ENCODE peak calls at places on chromosomes 12 and 14, in four cellular contexts. S is SK-N-SH, K is K562, D is HepG2. H is an unnamed sample.

GRCh38 chr14:70789361-70789760 is 20.0 kb downstream of the MAP3K9 start:
- DNase-seq in S (no peak), K (no peak), D (no peak), H (no peak)

GRCh38 chr14:69356903-69357543 is 41.1 kb downstream of the ERH start:
- DNase-seq in S (no peak), K (no peak), D (peak), H (no peak)

GRCh38 chr14:39102265-39102968 is 618 bp downstream of the SEC23A start:
- DNase-seq in S (no peak), K (no peak), D (peak), H (no peak)

GRCh38 chr12:67137256-67137655 is 131.9 kb upstream of the CAND1 start:
- DNase-seq in S (no peak), K (no peak), D (no peak), H (no peak)

GRCh38 chr14:73058923-73059311 is 583 bp downstream of the RBM25 start:
- DNase-seq in S (peak), K (no peak), D (peak), H (peak)

GRCh38 chr14:73295198-73295796 is 58.0 kb downstream of the PAPLN start:
- DNase-seq in S (peak), K (peak), D (peak), H (no peak)

GRCh38 chr12:43696154-43696553 is 62.4 kb downstream of the PUS7L start:
- DNase-seq in S (no peak), K (no peak), D (no peak), H (no peak)

GRCh38 chr14:65167072-65167645 is 64.8 kb upstream of the MAX start:
- DNase-seq in S (no peak), K (no peak), D (no peak), H (no peak)

GRCh38 chr14:102530828-102531478 is 21.4 kb upstream of the ANKRD9 start:
- DNase-seq in S (no peak), K (no peak), D (no peak), H (no peak)

GRCh38 chr12:15044461-15044860 is 71.6 kb downstream of the PDE6H start:
- DNase-seq in S (no peak), K (no peak), D (no peak), H (no peak)

GRCh38 chr14:81137316-81137715 is 83.4 kb downstream of the GTF2A1 start:
- DNase-seq in S (peak), K (no peak), D (no peak), H (no peak)

GRCh38 chr12:1201886-1202285 is 210.9 kb downstream of the ERC1 start:
- DNase-seq in S (no peak), K (no peak), D (no peak), H (no peak)
- TF ChIP-seq FOXJ3 in S (no peak), K (no peak), D (no peak), H (no peak)

DNA sequence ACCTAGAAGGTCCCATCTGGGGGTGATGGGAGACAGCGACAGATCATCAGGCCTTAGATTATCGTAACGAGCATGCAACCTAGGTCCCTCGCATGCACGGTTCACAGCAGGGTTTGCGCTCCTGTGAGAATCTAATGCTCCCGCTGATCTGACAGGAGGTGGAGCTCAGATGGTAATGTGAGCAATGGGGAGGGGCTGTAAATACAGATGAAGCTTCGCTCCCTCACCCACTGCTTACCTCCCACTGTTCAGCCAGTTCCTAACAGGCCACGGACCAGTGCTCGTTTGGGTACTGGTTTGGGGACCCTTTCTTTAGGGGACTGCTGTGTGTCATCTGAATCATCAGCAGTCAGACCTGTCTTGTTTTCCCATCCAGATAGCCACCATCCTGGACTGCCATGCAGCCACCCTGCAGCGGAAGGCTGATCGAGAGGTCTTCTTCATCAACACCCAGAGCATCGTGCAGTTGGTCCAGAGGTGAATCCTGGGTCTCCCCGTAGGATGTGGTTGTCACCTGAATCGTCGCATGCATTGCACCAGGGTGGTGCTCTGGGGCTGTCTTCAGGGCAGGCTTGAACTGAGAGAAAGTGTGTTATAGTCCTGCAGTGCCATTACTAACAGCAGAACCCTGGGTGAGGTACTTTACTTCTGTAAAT is 96.2 kb downstream of the ACACB start:
- DNase-seq in S (no peak), K (no peak), D (no peak), H (no peak)
- TF ChIP-seq FOXJ3 in S (no peak), K (no peak), D (no peak), H (no peak)

DNA sequence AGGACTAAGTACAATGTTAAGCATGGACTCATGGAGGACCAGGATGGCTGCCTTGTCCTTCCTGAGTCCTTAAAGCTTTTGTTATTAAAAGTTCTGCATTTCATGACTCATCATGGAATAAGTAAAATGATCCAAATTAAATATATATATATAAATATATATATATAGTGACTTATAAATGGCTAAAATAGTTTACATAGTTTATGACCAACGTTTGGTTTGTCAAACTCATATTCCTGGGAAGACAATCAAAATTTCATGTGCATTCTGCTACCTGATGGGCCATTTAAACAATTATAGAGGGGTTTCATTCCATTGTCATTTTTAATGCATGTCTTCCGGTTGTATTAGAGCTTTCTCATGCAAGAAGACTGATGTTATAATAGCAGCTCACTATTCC is 1190.7 kb downstream of the FSCB start:
- DNase-seq in S (no peak), K (no peak), D (no peak), H (no peak)
- TF ChIP-seq FOXJ3 in S (no peak), K (no peak), D (no peak), H (no peak)

GRCh38 chr14:91870890-91871289 is 3.6 kb upstream of the TC2N start:
- DNase-seq in S (no peak), K (no peak), D (no peak), H (no peak)

GRCh38 chr14:91870001-91870400 is 2.7 kb upstream of the TC2N start:
- DNase-seq in S (no peak), K (no peak), D (peak), H (no peak)

GRCh38 chr14:91872011-91872476 is 4.7 kb upstream of the TC2N start:
- DNase-seq in S (no peak), K (no peak), D (peak), H (no peak)

GRCh38 chr14:91873476-91874265 is 6.3 kb upstream of the TC2N start:
- DNase-seq in S (no peak), K (no peak), D (no peak), H (no peak)

GRCh38 chr14:91872517-91873470 is 5.5 kb upstream of the TC2N start:
- DNase-seq in S (no peak), K (no peak), D (no peak), H (no peak)
- TF ChIP-seq FOXJ3 in S (no peak), K (no peak), D (no peak), H (no peak)